ENCODE peak calls at places on chromosomes 11 and 22, in four cellular contexts. T is GM12878, G is HepG2, S is K562. E is an unnamed sample.

GRCh38 chr22:36925388-36926290 is 12.2 kb downstream of the CSF2RB start:
- DNase-seq in T (no peak), G (no peak), S (no peak), E (no peak)

GRCh38 chr22:21012446-21013407 is 2.2 kb upstream of the P2RX6 start:
- DNase-seq in T (no peak), G (no peak), S (no peak), E (no peak)

GRCh38 chr11:57424802-57425564 is 1.9 kb downstream of the SLC43A3 start:
- DNase-seq in T (peak; percentile 95), G (peak; percentile 20), S (peak; percentile 98), E (no peak)

GRCh38 chr11:111586305-111586915 is 15.8 kb upstream of the SIK2 start:
- DNase-seq in T (no peak), G (peak; percentile 51), S (peak; percentile 64), E (no peak)

GRCh38 chr11:832529-833113 is at the start of gene CD151:
- DNase-seq in T (no peak), G (no peak), S (peak; percentile 83), E (peak; percentile 70)

GRCh38 chr11:12029738-12030363 is 21.4 kb upstream of the DKK3 start:
- DNase-seq in T (no peak), G (peak; percentile 61), S (no peak), E (no peak)

GRCh38 chr11:45110562-45110961 is 35.9 kb upstream of the PRDM11 start:
- DNase-seq in T (no peak), G (peak; percentile 72), S (peak; percentile 72), E (no peak)

GRCh38 chr11:35272391-35272821 is 133.4 kb downstream of the CD44 start:
- DNase-seq in T (peak; percentile 95), G (no peak), S (no peak), E (no peak)

GRCh38 chr11:2382927-2383822 is 6.1 kb downstream of the CD81 start:
- DNase-seq in T (no peak), G (no peak), S (no peak), E (no peak)

GRCh38 chr11:69664901-69665300 is 10.3 kb downstream of the LTO1 start:
- DNase-seq in T (no peak), G (no peak), S (no peak), E (no peak)

GRCh38 chr11:61967924-61968757 is 707 bp upstream of the FTH1 start:
- DNase-seq in T (peak; percentile 62), G (peak; percentile 53), S (peak; percentile 69), E (peak; percentile 32)

GRCh38 chr22:35335468-35335867 is 35.8 kb downstream of the TOM1 start:
- DNase-seq in T (no peak), G (no peak), S (no peak), E (no peak)

GRCh38 chr11:2741377-2742131 is 41.8 kb upstream of the KCNQ1OT1 start:
- DNase-seq in T (no peak), G (no peak), S (peak; percentile 47), E (no peak)

GRCh38 chr11:73415854-73416615 is 39.8 kb downstream of the RELT start:
- DNase-seq in T (no peak), G (no peak), S (no peak), E (no peak)

GRCh38 chr11:19018901-19019300 is 41.6 kb downstream of the MRGPRX2 start:
- DNase-seq in T (no peak), G (peak; percentile 12), S (no peak), E (peak; percentile 65)

GRCh38 chr11:35056391-35057093 is 82.4 kb upstream of the CD44 start:
- DNase-seq in T (no peak), G (no peak), S (no peak), E (no peak)

GRCh38 chr11:2827792-2828191 is 57.8 kb downstream of the CDKN1C start:
- DNase-seq in T (no peak), G (no peak), S (no peak), E (no peak)

GRCh38 chr11:34261820-34262219 is 96.0 kb downstream of the ABTB2 start:
- DNase-seq in T (no peak), G (no peak), S (no peak), E (no peak)

GRCh38 chr11:123519055-123519796 is 89.2 kb downstream of the GRAMD1B start:
- DNase-seq in T (no peak), G (no peak), S (no peak), E (no peak)

GRCh38 chr11:16999116-16999515 is 15.1 kb downstream of the PLEKHA7 start:
- DNase-seq in T (no peak), G (no peak), S (no peak), E (no peak)

GRCh38 chr11:91199866-91200265 is 977.0 kb upstream of the CHORDC1 start:
- DNase-seq in T (no peak), G (no peak), S (no peak), E (no peak)

GRCh38 chr11:115693002-115693401 is 188.8 kb upstream of the CADM1 start:
- DNase-seq in T (no peak), G (no peak), S (no peak), E (peak; percentile 26)

GRCh38 chr22:49373289-49373666 is 454.4 kb downstream of the BRD1 start:
- DNase-seq in T (no peak), G (no peak), S (no peak), E (no peak)

GRCh38 chr11:17979770-17980371 is 33.0 kb downstream of the SERGEF start:
- DNase-seq in T (no peak), G (peak; percentile 31), S (peak; percentile 49), E (peak; percentile 41)

GRCh38 chr11:116424615-116425261 is 348.0 kb downstream of the BUD13 start:
- DNase-seq in T (no peak), G (peak; percentile 92), S (peak; percentile 23), E (no peak)

GRCh38 chr11:12467610-12468009 is 90.2 kb downstream of the PARVA start:
- DNase-seq in T (no peak), G (no peak), S (no peak), E (no peak)

GRCh38 chr11:88421530-88421929 is 84.0 kb upstream of the CTSC start:
- DNase-seq in T (peak; percentile 31), G (no peak), S (peak; percentile 86), E (no peak)
- TF ChIP-seq CREM in T (no peak), G (no peak), S (no peak), E (no peak)

GRCh38 chr11:74950374-74950969 is 1.4 kb downstream of the SPCS2 start:
- DNase-seq in T (peak; percentile 61), G (peak; percentile 7), S (no peak), E (no peak)
- TF ChIP-seq CREM in T (no peak), G (no peak), S (no peak), E (no peak)

DNA sequence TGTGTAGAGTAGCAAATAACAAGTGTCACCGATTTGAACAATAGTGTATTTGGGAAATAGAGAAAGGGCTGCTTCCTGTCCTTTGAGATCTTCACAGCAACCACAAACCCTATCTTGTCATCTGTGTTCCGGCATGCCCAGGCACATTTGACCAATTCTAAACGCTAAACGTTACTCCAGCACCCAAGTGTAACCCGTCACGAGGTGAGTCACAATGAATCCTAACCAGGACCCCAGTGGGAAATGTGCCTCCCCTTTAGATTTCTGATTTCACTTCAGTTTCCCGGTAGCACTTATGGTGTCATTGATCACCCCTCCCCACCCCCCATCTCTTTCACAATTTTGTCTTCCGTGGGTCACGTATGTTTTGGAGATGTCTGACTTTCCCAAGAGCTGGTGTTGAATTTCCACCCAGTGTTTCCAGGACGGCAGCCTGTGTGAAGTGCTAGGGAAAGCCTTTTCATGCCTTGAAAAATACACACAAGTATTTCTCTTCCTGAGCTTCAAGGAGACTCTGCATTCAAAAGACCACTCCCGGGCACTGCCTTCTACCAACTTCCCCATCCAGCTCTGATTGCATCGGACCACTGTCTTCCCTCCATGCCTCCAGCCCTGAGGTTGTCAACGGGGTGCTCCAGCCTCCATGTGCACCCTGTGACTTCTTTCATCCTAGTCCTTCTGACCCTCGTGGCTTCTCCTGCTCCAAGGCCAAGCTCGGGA is 10.5 kb upstream of the C11orf24 start:
- DNase-seq in T (peak; percentile 92), G (no peak), S (peak; percentile 49), E (no peak)
- TF ChIP-seq CREM in T (peak; percentile 66), G (no peak), S (peak; percentile 45), E (no peak)

GRCh38 chr11:126080206-126080941 is 17.7 kb upstream of the CDON start:
- DNase-seq in T (no peak), G (no peak), S (no peak), E (no peak)
- TF ChIP-seq CREM in T (no peak), G (no peak), S (no peak), E (no peak)

GRCh38 chr11:47538741-47539575 is 14.0 kb downstream of the CELF1 start:
- DNase-seq in T (no peak), G (no peak), S (no peak), E (no peak)
- TF ChIP-seq CREM in T (no peak), G (no peak), S (no peak), E (no peak)

DNA sequence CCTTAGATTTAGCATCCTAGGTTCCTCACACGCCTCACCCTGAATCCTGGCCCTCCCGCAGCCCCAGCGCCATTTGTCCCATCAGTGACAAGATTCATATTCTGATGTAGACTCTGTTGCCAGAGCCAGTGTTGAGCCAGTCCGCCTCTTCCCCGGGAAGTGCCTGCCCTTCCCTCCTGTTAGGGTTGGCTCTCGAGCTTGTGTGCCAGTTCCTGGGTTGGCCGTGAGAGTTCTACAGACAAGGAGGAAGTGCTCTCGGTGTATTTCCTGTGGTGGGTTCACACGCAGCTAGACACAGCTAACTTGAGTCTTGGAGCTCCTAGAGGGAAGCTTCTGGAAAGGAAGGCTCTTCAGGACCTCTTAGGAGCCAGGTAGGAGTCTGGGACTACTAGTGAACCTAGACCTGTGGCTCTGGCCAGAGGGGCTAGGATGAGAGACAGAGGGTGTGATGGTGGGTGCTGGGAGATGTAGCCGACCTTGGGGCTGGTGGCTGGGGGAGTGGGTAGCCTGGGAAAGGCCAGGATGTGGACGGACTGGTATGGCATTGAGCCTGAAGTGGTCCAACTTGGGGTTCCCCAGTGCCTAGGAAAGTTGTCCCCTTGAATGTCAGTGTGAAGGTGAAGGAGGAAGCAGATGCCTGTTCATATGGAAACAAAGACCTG is at the start of gene IL18BP:
- DNase-seq in T (peak; percentile 44), G (no peak), S (no peak), E (no peak)
- TF ChIP-seq CREM in T (no peak), G (no peak), S (no peak), E (no peak)

DNA sequence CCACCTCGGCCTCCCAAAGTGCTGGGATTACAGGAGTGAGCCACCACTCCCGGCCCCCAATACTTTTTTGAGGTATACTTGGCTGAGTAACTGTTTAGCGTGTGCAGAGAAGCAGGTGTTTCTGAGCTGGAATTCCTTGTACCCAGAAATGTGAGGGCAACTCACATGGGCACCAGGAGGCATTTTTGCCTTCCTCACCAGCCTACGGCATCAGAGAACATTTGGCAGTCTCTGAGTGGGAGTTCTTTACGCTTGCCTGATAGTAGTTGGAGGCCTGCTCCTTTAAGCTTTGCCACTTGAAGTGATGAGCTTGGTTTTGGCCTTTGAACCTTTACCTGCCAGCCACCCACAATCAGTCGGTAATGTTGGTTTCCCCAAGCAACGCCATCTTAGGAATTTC is 9.2 kb downstream of the PARVB start:
- DNase-seq in T (no peak), G (no peak), S (no peak), E (no peak)
- TF ChIP-seq CREM in T (no peak), G (no peak), S (no peak), E (no peak)